ENCODE peak calls at places on chromosomes 11 and 22, in four cellular contexts. O is IMR-90; D is effector memory CD4-positive, alpha-beta T cell; E is CD4-positive, CD25-positive, alpha-beta regulatory T cell. I is an unnamed sample.

GRCh38 chr11:9047986-9048522 is 43.3 kb downstream of the SCUBE2 start:
- DNase-seq in O (peak; percentile 34), D (no peak), E (no peak), I (no peak)

GRCh38 chr11:120794748-120795147 is 229.2 kb upstream of the TBCEL start:
- DNase-seq in O (no peak), D (no peak), E (no peak), I (no peak)

GRCh38 chr22:32055069-32055468 is 12.0 kb downstream of the SLC5A1 start:
- DNase-seq in D (no peak), E (no peak), O (no peak), I (no peak)

GRCh38 chr11:59666969-59667368 is 1.9 kb downstream of the PATL1 start:
- DNase-seq in O (peak; percentile 15), E (no peak), D (no peak), I (no peak)

GRCh38 chr11:120539681-120540369 is 28.3 kb downstream of the GRIK4 start:
- DNase-seq in E (no peak), O (peak; percentile 67), D (no peak), I (no peak)

GRCh38 chr11:3136542-3137455 is 28.3 kb downstream of the OSBPL5 start:
- DNase-seq in O (no peak), E (no peak), D (no peak), I (no peak)

GRCh38 chr11:71490731-71491390 is 36.2 kb upstream of the KRTAP5-7 start:
- DNase-seq in D (no peak), O (no peak), E (no peak), I (no peak)

GRCh38 chr22:38706101-38706884 is 549 bp downstream of the GTPBP1 start:
- DNase-seq in D (no peak), O (peak; percentile 27), E (peak; percentile 46), I (no peak)

DNA sequence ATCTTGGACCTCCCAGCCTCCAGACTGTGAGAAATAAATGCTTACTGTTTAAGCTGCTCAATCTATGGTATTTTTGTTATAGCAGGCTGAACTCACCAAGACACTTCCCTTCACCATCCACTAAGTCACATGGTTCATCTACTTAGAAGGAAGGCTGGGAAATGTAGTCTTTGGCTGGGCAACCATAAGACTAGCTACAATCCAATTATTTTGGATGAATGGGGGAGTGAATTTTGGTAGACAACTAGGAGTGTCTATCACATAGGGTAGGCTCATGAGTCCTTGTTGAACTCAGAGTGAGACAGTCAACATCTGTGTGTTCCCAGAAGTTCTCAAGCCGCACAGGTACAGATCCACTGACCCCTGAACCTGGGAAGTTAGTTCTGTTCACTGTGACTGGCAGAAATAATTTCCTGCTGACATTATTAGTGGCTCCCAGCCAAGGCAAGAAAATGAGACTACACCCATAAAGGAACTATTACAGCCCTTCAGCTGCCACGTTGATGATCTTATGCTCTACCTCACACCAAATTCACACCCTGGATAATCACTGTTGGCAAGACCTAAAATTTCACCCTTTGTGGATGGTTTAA is 3.1 kb upstream of the SLC35C1 start:
- DNase-seq in O (no peak), E (peak; percentile 62), D (no peak), I (no peak)
- H3K27ac ChIP-seq in O (no peak overlapping the region), E (no peak overlapping the region), D (no peak overlapping the region), I (no peak overlapping the region)

GRCh38 chr11:76605338-76606074 is 65.0 kb downstream of the LRRC32 start:
- DNase-seq in D (no peak), E (no peak), O (no peak), I (no peak)
- H3K27ac ChIP-seq in D (no peak overlapping the region), E (no peak overlapping the region), O (no peak overlapping the region), I (no peak overlapping the region)

GRCh38 chr11:119362741-119363080 is 16.2 kb upstream of the MFRP start:
- DNase-seq in E (no peak), D (no peak), O (no peak), I (no peak)

GRCh38 chr11:119361961-119362725 is 15.6 kb upstream of the MFRP start:
- DNase-seq in E (no peak), O (no peak), D (no peak), I (no peak)

GRCh38 chr11:119359365-119360229 is 13.1 kb upstream of the MFRP start:
- DNase-seq in E (peak; percentile 38), D (no peak), O (no peak), I (no peak)

GRCh38 chr11:119363081-119363861 is 16.8 kb upstream of the MFRP start:
- DNase-seq in E (no peak), O (no peak), D (no peak), I (no peak)

DNA sequence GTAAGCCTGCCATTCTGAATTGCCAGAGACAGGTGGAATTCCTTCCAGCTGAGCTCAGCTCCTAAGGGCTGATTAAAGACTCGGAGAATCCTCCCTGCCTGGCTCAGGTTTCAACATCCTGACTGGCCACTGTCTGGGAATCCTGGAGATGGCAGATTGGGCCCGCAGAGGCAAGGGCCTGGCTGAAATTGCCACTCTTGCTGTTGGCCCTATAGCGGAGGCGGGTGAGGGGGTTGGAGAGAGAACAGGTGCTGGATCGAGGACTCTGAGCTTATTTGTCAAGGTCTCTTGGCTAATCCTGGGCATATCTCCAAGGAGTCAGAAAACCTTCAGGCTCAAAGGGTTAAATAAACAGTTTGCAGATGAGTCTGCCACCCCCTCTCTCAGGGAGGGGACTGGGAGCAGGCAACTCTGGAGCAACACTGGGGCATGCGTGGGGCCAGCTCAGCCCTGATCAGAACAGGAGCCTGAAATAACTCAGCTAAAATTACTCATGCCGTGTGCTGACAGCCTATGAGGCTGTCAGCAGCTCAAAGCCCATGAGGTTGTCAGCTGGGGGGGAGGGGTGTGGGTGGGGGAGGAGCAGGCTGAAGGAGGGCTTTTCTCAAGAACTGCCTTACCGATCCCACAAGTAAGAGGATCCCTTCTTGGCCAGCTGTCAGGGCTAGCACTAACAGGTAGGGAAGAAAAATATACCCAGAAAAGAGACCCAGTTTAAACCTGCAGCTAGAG is 14.7 kb upstream of the MFRP start:
- DNase-seq in O (peak; percentile 87), E (no peak), D (no peak), I (no peak)
- H3K27ac ChIP-seq in O (no peak overlapping the region), E (no peak overlapping the region), D (no peak overlapping the region), I (no peak overlapping the region)

GRCh38 chr22:37343863-37344734 is 61.8 kb downstream of the CYTH4 start:
- DNase-seq in E (no peak), D (no peak), O (no peak), I (no peak)
- H3K27ac ChIP-seq in E (no peak overlapping the region), D (no peak overlapping the region), O (no peak overlapping the region), I (no peak overlapping the region)

GRCh38 chr11:114082767-114083181 is 23.3 kb downstream of the ZBTB16 start:
- DNase-seq in O (no peak), E (no peak), D (no peak), I (no peak)
- H3K27ac ChIP-seq in O (no peak overlapping the region), E (no peak overlapping the region), D (no peak overlapping the region), I (no peak overlapping the region)

GRCh38 chr22:46691571-46691970 is 46.5 kb downstream of the CERK start:
- DNase-seq in O (no peak), D (no peak), E (no peak), I (no peak)

GRCh38 chr22:46687045-46687444 is 51.0 kb downstream of the CERK start:
- DNase-seq in O (no peak), D (no peak), E (no peak), I (no peak)

GRCh38 chr22:46688949-46689348 is 49.1 kb downstream of the CERK start:
- DNase-seq in O (no peak), E (no peak), D (no peak), I (no peak)

GRCh38 chr22:46687460-46687859 is 50.6 kb downstream of the CERK start:
- DNase-seq in E (no peak), D (no peak), O (no peak), I (no peak)

GRCh38 chr22:46690146-46690545 is 47.9 kb downstream of the CERK start:
- DNase-seq in E (no peak), O (no peak), D (no peak), I (no peak)
- H3K27ac ChIP-seq in E (no peak overlapping the region), O (no peak overlapping the region), D (no peak overlapping the region), I (no peak overlapping the region)